ENCODE peak calls at places on chromosomes 11 and 22, in five cellular contexts. M, E, H, G and Q are unnamed samples.

GRCh38 chr11:46471943-46472661 is 80.5 kb upstream of the CHRM4 start:
- DNase-seq in M (peak; percentile 4), E (no peak), H (peak; percentile 36), G (no peak), Q (no peak)

GRCh38 chr11:115503083-115503885 is 931 bp downstream of the CADM1 start:
- DNase-seq in M (no peak), E (peak; percentile 66), H (peak; percentile 51), G (peak; percentile 64), Q (peak; percentile 52)

GRCh38 chr22:25061605-25062377 is 109.3 kb downstream of the KIAA1671 start:
- DNase-seq in M (no peak), E (no peak), H (no peak), G (no peak), Q (no peak)

GRCh38 chr22:32868928-32869327 is 67.4 kb downstream of the TIMP3 start:
- DNase-seq in M (no peak), E (no peak), H (no peak), G (no peak), Q (no peak)

GRCh38 chr11:3709977-3710376 is 38.8 kb upstream of the CHRNA10 start:
- DNase-seq in M (no peak), E (no peak), H (peak; percentile 81), G (no peak), Q (no peak)

GRCh38 chr11:122159173-122159701 is 43.2 kb upstream of the BLID start:
- DNase-seq in M (no peak), E (no peak), H (no peak), G (no peak), Q (peak; percentile 42)

GRCh38 chr11:134508219-134508990 is 96.4 kb upstream of the B3GAT1 start:
- DNase-seq in M (no peak), E (no peak), H (no peak), G (no peak), Q (no peak)

GRCh38 chr11:57305523-57305922 is 19.2 kb downstream of the TNKS1BP1 start:
- DNase-seq in M (no peak), E (no peak), H (no peak), G (no peak), Q (no peak)

GRCh38 chr22:47281126-47282106 is 519.0 kb downstream of the TBC1D22A start:
- DNase-seq in M (no peak), E (no peak), H (no peak), G (no peak), Q (no peak)

GRCh38 chr11:114416441-114416928 is 16.0 kb downstream of the RBM7 start:
- DNase-seq in M (no peak), E (no peak), H (no peak), G (no peak), Q (no peak)

GRCh38 chr11:44847316-44847715 is 103.4 kb downstream of the TP53I11 start:
- DNase-seq in M (no peak), E (no peak), H (no peak), G (no peak), Q (no peak)

GRCh38 chr11:36450391-36450714 is 59.7 kb downstream of the TRAF6 start:
- DNase-seq in M (no peak), E (no peak), H (no peak), G (no peak), Q (no peak)

GRCh38 chr11:108069947-108070346 is 51.4 kb upstream of the ACAT1 start:
- DNase-seq in M (no peak), E (no peak), H (no peak), G (no peak), Q (no peak)

GRCh38 chr11:62269654-62270278 is at the start of gene SCGB2A2:
- DNase-seq in M (peak; percentile 8), E (peak; percentile 14), H (no peak), G (no peak), Q (no peak)

GRCh38 chr11:131674051-131674755 is 303.8 kb downstream of the NTM start:
- DNase-seq in M (peak; percentile 3), E (peak; percentile 72), H (peak; percentile 20), G (peak; percentile 59), Q (no peak)

GRCh38 chr11:2088284-2088683 is 50.9 kb downstream of the IGF2 start:
- DNase-seq in M (no peak), E (no peak), H (no peak), G (no peak), Q (no peak)

GRCh38 chr11:80024119-80024518 is 583.3 kb upstream of the TENM4 start:
- DNase-seq in M (no peak), E (no peak), H (no peak), G (no peak), Q (no peak)

GRCh38 chr11:69245041-69245440 is 48.9 kb upstream of the MYEOV start:
- DNase-seq in M (no peak), E (no peak), H (no peak), G (no peak), Q (no peak)

GRCh38 chr22:48742191-48742555 is 1085.5 kb downstream of the BRD1 start:
- DNase-seq in M (no peak), E (no peak), H (no peak), G (no peak), Q (no peak)

GRCh38 chr11:65505434-65506315 is 6.8 kb downstream of the MALAT1 start:
- DNase-seq in M (no peak), E (peak; percentile 47), H (no peak), G (no peak), Q (no peak)
- H3K36me3 ChIP-seq in M (peaks cover 48% of the 10 kb centered on the region), E (peaks cover 12% of the 10 kb centered on the region), H (peaks cover 57% of the 10 kb centered on the region), G (peaks cover 60% of the 10 kb centered on the region), Q (no peaks in the 10 kb centered on the region)

GRCh38 chr11:128491195-128491936 is 96.0 kb downstream of the ETS1 start:
- DNase-seq in M (no peak), E (no peak), H (no peak), G (no peak), Q (no peak)
- H3K4me1 ChIP-seq in M (peaks cover 8% of the 10 kb centered on the region), E (peaks cover 22% of the 10 kb centered on the region), H (peaks cover 67% of the 10 kb centered on the region), G (peaks cover 56% of the 10 kb centered on the region), Q (peaks cover 3% of the 10 kb centered on the region)

DNA sequence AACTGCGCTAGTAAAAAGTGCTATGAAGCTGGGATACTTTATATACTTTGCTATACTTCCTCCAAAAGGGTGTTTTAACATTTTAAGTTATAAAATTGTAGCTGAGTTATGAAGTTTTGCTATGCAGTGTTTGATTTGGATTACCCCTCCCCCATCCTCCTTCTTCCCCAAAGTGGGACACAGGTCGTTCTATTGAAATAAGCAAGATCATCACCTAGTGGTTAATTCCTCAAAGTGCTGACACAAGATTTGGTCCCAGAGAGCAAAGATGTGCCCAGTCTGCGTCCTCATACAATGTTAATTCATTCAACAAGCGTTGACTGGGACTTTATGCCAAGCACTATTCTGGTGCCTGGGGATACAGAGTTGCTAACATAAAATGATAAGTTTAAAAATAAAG is 78.5 kb downstream of the SPON1 start:
- DNase-seq in M (peak; percentile 22), E (no peak), H (no peak), G (no peak), Q (no peak)
- TF ChIP-seq CTCF in M (peak; percentile 47), E (no peak), H (no peak), G (no peak), Q (no peak)

GRCh38 chr22:30294066-30294465 is 4.8 kb upstream of the CASTOR1 start:
- DNase-seq in M (no peak), E (no peak), H (no peak), G (no peak), Q (no peak)
- H3K36me3 ChIP-seq in M (peaks cover 2% of the 10 kb centered on the region), E (no peaks in the 10 kb centered on the region), H (peaks cover 19% of the 10 kb centered on the region), G (peaks cover 32% of the 10 kb centered on the region), Q (no peaks in the 10 kb centered on the region)

GRCh38 chr22:22731374-22731676 is 86.9 kb downstream of the GGTLC2 start:
- DNase-seq in M (no peak), E (no peak), H (no peak), G (no peak), Q (no peak)
- H3K4me1 ChIP-seq in M (no peaks in the 10 kb centered on the region), E (no peaks in the 10 kb centered on the region), H (no peaks in the 10 kb centered on the region), G (no peaks in the 10 kb centered on the region), Q (no peaks in the 10 kb centered on the region)

GRCh38 chr11:111499483-111499882 is 12.7 kb downstream of the BTG4 start:
- DNase-seq in M (no peak), E (no peak), H (no peak), G (no peak), Q (no peak)
- TF ChIP-seq CTCF in M (no peak), E (no peak), H (no peak), G (no peak), Q (no peak)

GRCh38 chr11:75571625-75572024 is 9.6 kb downstream of the SERPINH1 start:
- DNase-seq in M (no peak), E (no peak), H (no peak), G (no peak), Q (no peak)
- H3K36me3 ChIP-seq in M (peaks cover 33% of the 10 kb centered on the region), E (peaks cover 9% of the 10 kb centered on the region), H (peaks cover 61% of the 10 kb centered on the region), G (peaks cover 76% of the 10 kb centered on the region), Q (no peaks in the 10 kb centered on the region)

GRCh38 chr11:10378362-10378761 is 73.5 kb downstream of the ADM start:
- DNase-seq in M (no peak), E (no peak), H (no peak), G (no peak), Q (no peak)
- H3K4me1 ChIP-seq in M (peaks cover 3% of the 10 kb centered on the region), E (peaks cover 13% of the 10 kb centered on the region), H (peaks cover 47% of the 10 kb centered on the region), G (peaks cover 41% of the 10 kb centered on the region), Q (no peaks in the 10 kb centered on the region)